ENCODE peak calls at places on chromosome 11, in four cellular contexts. One of them, this sample, is unnamed.

GRCh38 chr11:73034330-73034729 is 107.8 kb downstream of the FCHSD2 start:
- DNase-seq in PC-3: no peak
- DNase-seq in hepatocyte: no peak
- DNase-seq in body of pancreas: no peak
- DNase-seq in this sample: no peak

GRCh38 chr11:10108901-10109665 is 184.9 kb downstream of the SBF2 start:
- DNase-seq in hepatocyte: peak; percentile 7
- DNase-seq in body of pancreas: no peak
- DNase-seq in PC-3: no peak
- DNase-seq in this sample: no peak

GRCh38 chr11:80748207-80748606 is 1307.4 kb upstream of the TENM4 start:
- DNase-seq in PC-3: no peak
- DNase-seq in hepatocyte: no peak
- DNase-seq in body of pancreas: no peak
- DNase-seq in this sample: no peak

GRCh38 chr11:68584097-68584496 is 100.2 kb upstream of the GAL start:
- DNase-seq in body of pancreas: peak; percentile 68
- DNase-seq in hepatocyte: peak; percentile 52
- DNase-seq in PC-3: peak; percentile 54
- DNase-seq in this sample: peak; percentile 53

GRCh38 chr11:11960687-11961086 is 47.7 kb downstream of the DKK3 start:
- DNase-seq in hepatocyte: no peak
- DNase-seq in body of pancreas: no peak
- DNase-seq in PC-3: no peak
- DNase-seq in this sample: no peak

GRCh38 chr11:19766206-19766605 is 53.6 kb downstream of the NAV2 start:
- DNase-seq in body of pancreas: no peak
- DNase-seq in PC-3: no peak
- DNase-seq in hepatocyte: peak; percentile 57
- DNase-seq in this sample: no peak

GRCh38 chr11:64295760-64296159 is 4.4 kb upstream of the CATSPERZ start:
- DNase-seq in hepatocyte: no peak
- DNase-seq in body of pancreas: no peak
- DNase-seq in PC-3: no peak
- DNase-seq in this sample: no peak

GRCh38 chr11:86978247-86978646 is 23.1 kb upstream of the FZD4 start:
- DNase-seq in PC-3: no peak
- DNase-seq in hepatocyte: no peak
- DNase-seq in body of pancreas: peak; percentile 40
- DNase-seq in this sample: no peak

GRCh38 chr11:120290945-120291344 is 34.2 kb upstream of the TLCD5 start:
- DNase-seq in PC-3: no peak
- DNase-seq in hepatocyte: no peak
- DNase-seq in body of pancreas: no peak
- DNase-seq in this sample: no peak

GRCh38 chr11:119683783-119684182 is 45.2 kb downstream of the NECTIN1 start:
- DNase-seq in hepatocyte: peak; percentile 39
- DNase-seq in body of pancreas: peak; percentile 71
- DNase-seq in PC-3: peak; percentile 63
- DNase-seq in this sample: no peak

GRCh38 chr11:63915961-63916836 is 765 bp downstream of the RCOR2 start:
- DNase-seq in hepatocyte: peak; percentile 70
- DNase-seq in PC-3: peak; percentile 23
- DNase-seq in body of pancreas: peak; percentile 48
- DNase-seq in this sample: peak; percentile 79

GRCh38 chr11:36818410-36818809 is 220.4 kb upstream of the RAG2 start:
- DNase-seq in hepatocyte: no peak
- DNase-seq in body of pancreas: peak; percentile 21
- DNase-seq in PC-3: no peak
- DNase-seq in this sample: peak; percentile 25

GRCh38 chr11:88338223-88338661 is 706 bp upstream of the CTSC start:
- DNase-seq in hepatocyte: peak; percentile 64
- DNase-seq in PC-3: peak; percentile 69
- DNase-seq in body of pancreas: peak; percentile 57
- DNase-seq in this sample: peak; percentile 70

GRCh38 chr11:118200901-118201680 is 23.7 kb downstream of the JAML start:
- DNase-seq in hepatocyte: no peak
- DNase-seq in PC-3: no peak
- DNase-seq in body of pancreas: no peak
- DNase-seq in this sample: no peak

GRCh38 chr11:66981976-66982578 is 7.0 kb downstream of the C11orf86 start:
- DNase-seq in body of pancreas: peak; percentile 58
- DNase-seq in PC-3: peak; percentile 99
- DNase-seq in hepatocyte: peak; percentile 75
- DNase-seq in this sample: no peak

GRCh38 chr11:108117746-108118371 is 3.5 kb upstream of the ACAT1 start:
- DNase-seq in body of pancreas: no peak
- DNase-seq in hepatocyte: peak; percentile 47
- DNase-seq in PC-3: peak; percentile 73
- DNase-seq in this sample: no peak
- TF ChIP-seq CTCF in body of pancreas: peak; percentile 59
- TF ChIP-seq CTCF in hepatocyte: peak; percentile 72
- TF ChIP-seq CTCF in PC-3: peak; percentile 82
- TF ChIP-seq CTCF in this sample: peak; percentile 52

DNA sequence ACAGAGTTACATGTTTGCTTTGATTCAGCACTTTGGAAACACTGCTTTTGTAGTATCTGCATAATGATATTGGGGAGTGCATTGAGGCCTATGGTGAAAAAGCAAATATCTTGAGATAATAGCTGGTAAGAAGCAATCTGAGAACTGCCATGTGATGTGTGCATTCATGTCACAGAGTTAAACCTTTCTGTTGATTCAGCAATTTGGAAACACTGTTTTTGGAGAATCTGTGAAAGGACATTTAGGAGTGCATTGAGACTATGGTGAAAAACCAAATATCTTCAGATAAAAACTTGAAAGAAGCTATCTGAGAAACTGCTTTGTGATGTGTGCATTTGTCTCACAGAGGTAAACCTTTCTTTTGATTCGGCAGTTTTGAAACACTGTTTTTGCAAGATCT is 346.8 kb downstream of the OR4C45 start:
- DNase-seq in PC-3: no peak
- DNase-seq in body of pancreas: no peak
- DNase-seq in hepatocyte: no peak
- DNase-seq in this sample: no peak
- H3K9me3 ChIP-seq in PC-3: peaks cover 62% of the 10 kb centered on the region
- H3K9me3 ChIP-seq in body of pancreas: peaks cover 53% of the 10 kb centered on the region
- H3K9me3 ChIP-seq in hepatocyte: peaks cover 16% of the 10 kb centered on the region
- H3K9me3 ChIP-seq in this sample: peaks cover 42% of the 10 kb centered on the region

DNA sequence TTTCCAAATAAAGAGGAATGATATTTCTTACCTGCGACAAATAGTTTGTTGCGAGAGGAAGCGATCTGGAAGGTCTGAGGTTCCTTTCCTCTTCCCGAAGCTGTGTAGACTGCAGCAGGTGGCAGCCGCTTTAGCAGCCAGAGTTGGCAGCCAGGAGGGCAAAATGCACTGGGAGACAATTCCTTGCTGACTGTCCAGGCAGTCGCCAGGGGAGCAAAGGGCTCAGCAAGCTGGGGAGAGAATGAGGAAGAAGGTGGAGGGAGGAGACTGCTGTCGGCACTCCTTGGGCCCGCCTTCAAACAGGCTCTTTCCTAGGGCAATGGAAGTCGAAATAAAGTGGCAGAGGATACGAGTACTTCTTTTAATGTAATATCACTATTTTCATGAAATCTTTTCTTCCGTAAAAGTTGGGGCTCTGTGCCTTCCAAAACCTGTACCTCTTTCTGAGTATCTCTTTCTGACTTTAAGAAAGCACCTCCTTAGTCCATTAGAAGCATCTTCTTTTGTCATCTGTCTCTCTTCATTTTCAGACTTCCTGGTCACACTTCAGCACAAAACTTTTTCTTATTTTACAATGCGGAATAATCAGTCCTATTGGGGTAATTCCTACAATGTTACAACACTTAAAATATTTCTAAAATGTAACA is at the start of gene IL18:
- DNase-seq in body of pancreas: peak; percentile 84
- DNase-seq in hepatocyte: peak; percentile 45
- DNase-seq in PC-3: peak; percentile 87
- DNase-seq in this sample: peak; percentile 87
- TF ChIP-seq CTCF in body of pancreas: no peak
- TF ChIP-seq CTCF in hepatocyte: no peak
- TF ChIP-seq CTCF in PC-3: no peak
- TF ChIP-seq CTCF in this sample: no peak

DNA sequence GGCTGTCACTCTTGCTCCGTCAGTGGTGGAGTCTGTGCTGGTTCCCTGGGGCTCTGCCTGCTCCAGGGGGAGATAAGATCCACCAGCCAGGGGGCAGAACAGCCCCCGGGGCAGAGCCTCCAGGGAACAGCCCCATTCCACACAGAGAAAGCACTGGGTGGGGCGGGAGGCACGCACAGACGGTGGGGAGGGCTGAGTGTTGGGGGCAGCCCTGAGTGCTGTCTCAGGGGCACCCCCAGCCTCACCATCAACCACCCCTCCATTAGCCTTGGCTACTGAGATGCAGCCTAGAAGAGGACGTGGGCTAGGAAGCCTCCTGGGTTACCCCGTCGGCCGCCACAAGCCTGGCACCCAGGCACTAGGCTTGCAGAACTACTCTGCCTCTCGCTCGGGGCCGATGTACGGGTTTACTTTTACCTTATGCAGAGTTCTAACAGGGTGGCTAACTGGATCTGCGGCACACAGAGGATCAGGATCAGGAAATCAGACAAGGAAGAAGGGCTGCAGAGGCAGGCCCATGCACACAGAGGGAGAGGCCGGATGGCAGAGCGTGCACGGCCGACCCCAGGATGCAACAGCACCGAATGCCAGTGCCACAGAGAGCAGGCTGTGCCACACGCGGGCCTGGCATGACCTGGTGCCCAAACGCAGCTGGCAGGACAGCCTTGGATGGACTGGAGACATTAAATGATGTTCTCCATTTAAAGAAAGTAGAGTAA is 140.5 kb downstream of the CTTN start:
- DNase-seq in body of pancreas: no peak
- DNase-seq in PC-3: no peak
- DNase-seq in hepatocyte: no peak
- DNase-seq in this sample: peak; percentile 34
- H3K9me3 ChIP-seq in body of pancreas: no peaks in the 10 kb centered on the region
- H3K9me3 ChIP-seq in PC-3: no peaks in the 10 kb centered on the region
- H3K9me3 ChIP-seq in hepatocyte: no peaks in the 10 kb centered on the region
- H3K9me3 ChIP-seq in this sample: no peaks in the 10 kb centered on the region

GRCh38 chr11:93820085-93820710 is 30.2 kb downstream of the VSTM5 start:
- DNase-seq in PC-3: no peak
- DNase-seq in hepatocyte: no peak
- DNase-seq in body of pancreas: no peak
- DNase-seq in this sample: no peak
- TF ChIP-seq CTCF in PC-3: no peak
- TF ChIP-seq CTCF in hepatocyte: no peak
- TF ChIP-seq CTCF in body of pancreas: no peak
- TF ChIP-seq CTCF in this sample: no peak

DNA sequence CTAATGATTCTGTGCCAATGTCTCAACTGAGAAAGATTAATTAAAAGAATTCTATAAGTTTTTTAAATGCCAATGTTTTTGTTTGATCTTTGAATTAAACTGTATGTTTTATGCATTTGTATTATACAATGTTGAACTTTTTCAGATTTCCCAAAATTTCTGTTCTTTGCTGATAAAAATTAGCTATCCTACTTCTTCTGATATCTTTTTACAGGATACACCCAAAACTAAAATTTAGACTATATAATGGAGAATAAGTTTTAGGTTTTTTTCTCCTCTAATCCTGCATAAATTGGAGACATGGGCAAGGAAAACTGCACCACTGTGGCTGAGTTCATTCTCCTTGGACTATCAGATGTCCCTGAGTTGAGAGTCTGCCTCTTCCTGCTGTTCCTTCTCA is at the start of gene OR5L2:
- DNase-seq in body of pancreas: no peak
- DNase-seq in PC-3: no peak
- DNase-seq in hepatocyte: no peak
- DNase-seq in this sample: no peak
- H3K9me3 ChIP-seq in body of pancreas: no peaks in the 10 kb centered on the region
- H3K9me3 ChIP-seq in PC-3: peaks cover 4% of the 10 kb centered on the region
- H3K9me3 ChIP-seq in hepatocyte: no peaks in the 10 kb centered on the region
- H3K9me3 ChIP-seq in this sample: no peaks in the 10 kb centered on the region

DNA sequence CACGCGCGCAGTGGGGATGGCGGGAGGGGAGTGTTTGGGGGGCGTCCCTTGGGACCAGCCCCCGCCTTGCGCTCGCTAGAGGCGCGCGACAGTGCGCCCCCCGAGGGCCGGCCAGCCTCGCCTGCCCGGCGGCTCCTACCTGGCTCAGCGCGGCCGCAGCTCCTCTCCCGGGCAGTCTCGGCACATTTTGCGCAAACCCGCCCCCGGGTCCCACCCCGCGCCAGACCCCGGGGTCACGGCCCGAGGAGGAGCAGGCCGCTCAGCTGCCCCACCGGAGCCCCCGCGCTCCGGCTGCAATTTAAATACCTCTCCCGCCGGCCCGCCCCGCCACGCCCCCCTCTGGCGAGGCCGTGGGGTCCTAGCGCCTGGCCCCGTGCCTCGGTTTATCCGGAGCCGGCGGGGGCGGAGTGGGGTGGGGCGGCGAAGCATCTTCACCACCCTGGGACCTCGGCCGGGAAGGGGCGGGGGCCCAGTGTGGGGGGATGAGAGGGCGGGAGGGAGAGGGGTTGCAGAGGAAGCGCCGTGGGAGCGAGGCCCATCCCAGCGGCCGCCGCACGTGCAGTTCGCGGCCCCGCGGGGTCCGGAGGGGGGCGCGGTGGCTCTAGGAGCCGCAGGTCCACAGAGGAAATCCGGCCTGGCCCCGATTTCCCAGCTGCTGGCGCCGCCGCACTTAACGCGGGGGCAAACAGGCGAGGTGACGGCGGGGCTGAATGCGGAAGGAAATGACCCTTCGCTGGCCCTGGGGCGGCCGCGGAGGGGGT is at the start of gene LRRC32:
- DNase-seq in body of pancreas: peak; percentile 35
- DNase-seq in PC-3: no peak
- DNase-seq in hepatocyte: peak; percentile 55
- DNase-seq in this sample: no peak
- TF ChIP-seq CTCF in body of pancreas: no peak
- TF ChIP-seq CTCF in PC-3: no peak
- TF ChIP-seq CTCF in hepatocyte: peak; percentile 13
- TF ChIP-seq CTCF in this sample: no peak

DNA sequence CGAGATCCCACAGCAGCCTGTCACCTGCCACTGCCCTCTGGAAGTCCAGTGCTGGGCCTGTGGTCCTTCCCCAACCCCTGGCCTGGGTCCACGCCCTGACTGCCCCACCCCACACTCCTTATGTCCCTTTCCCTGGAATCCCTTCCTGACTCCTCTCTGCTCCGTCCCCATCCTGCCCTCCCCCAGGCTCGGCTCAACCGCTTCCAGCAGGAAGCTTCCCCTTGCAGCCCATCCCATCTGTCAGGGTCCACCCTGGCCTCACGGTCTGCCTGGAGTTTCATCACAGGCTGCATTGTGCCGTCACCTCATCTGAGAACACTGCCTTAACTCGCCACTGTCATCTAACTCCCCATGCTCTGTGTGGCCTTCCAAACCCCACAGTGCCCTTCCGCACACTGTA is 64.2 kb downstream of the NAT10 start:
- DNase-seq in body of pancreas: no peak
- DNase-seq in hepatocyte: no peak
- DNase-seq in PC-3: no peak
- DNase-seq in this sample: no peak
- H3K9me3 ChIP-seq in body of pancreas: no peaks in the 10 kb centered on the region
- H3K9me3 ChIP-seq in hepatocyte: no peaks in the 10 kb centered on the region
- H3K9me3 ChIP-seq in PC-3: no peaks in the 10 kb centered on the region
- H3K9me3 ChIP-seq in this sample: no peaks in the 10 kb centered on the region

GRCh38 chr11:115238802-115239201 is 265.4 kb downstream of the CADM1 start:
- DNase-seq in PC-3: no peak
- DNase-seq in hepatocyte: no peak
- DNase-seq in body of pancreas: no peak
- DNase-seq in this sample: no peak
- TF ChIP-seq CTCF in PC-3: no peak
- TF ChIP-seq CTCF in hepatocyte: no peak
- TF ChIP-seq CTCF in body of pancreas: no peak
- TF ChIP-seq CTCF in this sample: no peak

GRCh38 chr11:127649958-127650357 is 649.4 kb upstream of the KIRREL3 start:
- DNase-seq in body of pancreas: no peak
- DNase-seq in hepatocyte: no peak
- DNase-seq in PC-3: no peak
- DNase-seq in this sample: no peak
- H3K9me3 ChIP-seq in body of pancreas: no peaks in the 10 kb centered on the region
- H3K9me3 ChIP-seq in hepatocyte: no peaks in the 10 kb centered on the region
- H3K9me3 ChIP-seq in PC-3: no peaks in the 10 kb centered on the region
- H3K9me3 ChIP-seq in this sample: no peaks in the 10 kb centered on the region

This sample was measured in Caco-2.